ENCODE peak calls at places on chromosomes 3 and 15, in seven cellular contexts. Q, O, W, V, N, C and D are unnamed samples.

GRCh38 chr15:53297828-53298227 is 461.6 kb downstream of the WDR72 start:
- DNase-seq in Q (no peak), O (no peak), W (no peak), V (no peak), N (no peak), C (no peak), D (no peak)

GRCh38 chr3:124826703-124827102 is 60.5 kb downstream of the ITGB5 start:
- DNase-seq in Q (peak), O (no peak), W (no peak), V (no peak), N (no peak), C (no peak), D (no peak)

GRCh38 chr15:88917764-88918163 is 4.6 kb upstream of the MFGE8 start:
- DNase-seq in Q (no peak), O (no peak), W (no peak), V (no peak), N (no peak), C (no peak), D (no peak)

GRCh38 chr15:64030123-64030522 is 16.2 kb downstream of the DAPK2 start:
- DNase-seq in Q (no peak), O (no peak), W (no peak), V (no peak), N (no peak), C (no peak), D (no peak)

GRCh38 chr3:23923786-23924185 is 6.9 kb downstream of the RPL15 start:
- DNase-seq in Q (no peak), O (peak), W (peak), V (no peak), N (no peak), C (no peak), D (peak)

GRCh38 chr15:33026614-33027013 is 167.9 kb downstream of the FMN1 start:
- DNase-seq in Q (no peak), O (no peak), W (no peak), V (no peak), N (no peak), C (no peak), D (no peak)

GRCh38 chr3:149390772-149391212 is 13.3 kb upstream of the TM4SF1 start:
- DNase-seq in Q (no peak), O (peak), W (no peak), V (no peak), N (no peak), C (no peak), D (no peak)

GRCh38 chr15:74199293-74199645 is 3.3 kb downstream of the STRA6 start:
- DNase-seq in Q (no peak), O (no peak), W (no peak), V (no peak), N (no peak), C (no peak), D (no peak)